ENCODE peak calls at places on chromosomes 13 and 19, in seven cellular contexts. U is IMR-90, V is H9, T is neuronal stem cell, M is mesenchymal stem cell, P is H1, A is trophoblast cell. B is an unnamed sample.

GRCh38 chr19:38932425-38933179 is 1.9 kb downstream of the MRPS12 start:
- DNase-seq in P (no peak), M (peak), U (peak), A (peak), T (no peak), V (peak), B (peak)

GRCh38 chr19:21023901-21024300 is 3.4 kb downstream of the ZNF430 start:
- DNase-seq in M (no peak), U (peak), P (no peak), A (no peak), V (no peak), T (no peak), B (no peak)

GRCh38 chr19:14097532-14098151 is 7.1 kb upstream of the SAMD1 start:
- DNase-seq in T (no peak), P (no peak), V (no peak), A (no peak), U (no peak), M (no peak), B (peak)

GRCh38 chr13:101417043-101417406 is 717 bp upstream of the NALCN start:
- DNase-seq in U (peak), T (no peak), V (no peak), M (peak), P (no peak), A (peak), B (peak)

GRCh38 chr19:34578751-34579150 is 97.2 kb downstream of the WTIP start:
- DNase-seq in V (no peak), M (no peak), T (no peak), P (no peak), U (no peak), A (no peak), B (no peak)

GRCh38 chr13:104764600-104764999 is 1698.4 kb upstream of the SLC10A2 start:
- DNase-seq in M (no peak), P (no peak), A (no peak), U (no peak), V (no peak), T (no peak), B (no peak)

GRCh38 chr19:45657520-45658163 is 10.4 kb upstream of the GIPR start:
- DNase-seq in T (no peak), U (no peak), A (peak), V (no peak), M (peak), P (no peak), B (peak)

GRCh38 chr13:42740753-42741152 is 40.6 kb upstream of the FAM216B start:
- DNase-seq in A (no peak), T (no peak), M (no peak), P (no peak), V (no peak), U (no peak), B (no peak)

GRCh38 chr13:43377955-43378354 is 354.6 kb downstream of the DNAJC15 start:
- DNase-seq in V (no peak), T (no peak), P (no peak), M (no peak), U (peak), A (no peak), B (no peak)

GRCh38 chr19:42249769-42250168 is 5.2 kb downstream of the ERF start:
- DNase-seq in P (no peak), V (no peak), M (no peak), A (no peak), T (no peak), U (no peak), B (no peak)

GRCh38 chr19:47723573-47723923 is 10.3 kb downstream of the EHD2 start:
- DNase-seq in A (peak), T (no peak), U (peak), V (no peak), P (no peak), M (peak), B (peak)
- H2AK5ac ChIP-seq in A (no peak), T (no peak), U (no peak), V (no peak), P (no peak), M (no peak), B (no peak)

GRCh38 chr13:39876258-39876657 is 220.8 kb downstream of the COG6 start:
- DNase-seq in A (peak), V (no peak), P (no peak), M (peak), T (no peak), U (peak), B (peak)

GRCh38 chr13:39874331-39875055 is 219.0 kb downstream of the COG6 start:
- DNase-seq in T (no peak), A (no peak), P (no peak), U (no peak), V (no peak), M (no peak), B (no peak)

GRCh38 chr13:39877134-39877533 is 221.7 kb downstream of the COG6 start:
- DNase-seq in U (no peak), A (no peak), P (no peak), M (no peak), V (no peak), T (no peak), B (no peak)

GRCh38 chr13:39875111-39875510 is 219.6 kb downstream of the COG6 start:
- DNase-seq in P (no peak), V (no peak), A (no peak), T (no peak), M (no peak), U (no peak), B (no peak)

DNA sequence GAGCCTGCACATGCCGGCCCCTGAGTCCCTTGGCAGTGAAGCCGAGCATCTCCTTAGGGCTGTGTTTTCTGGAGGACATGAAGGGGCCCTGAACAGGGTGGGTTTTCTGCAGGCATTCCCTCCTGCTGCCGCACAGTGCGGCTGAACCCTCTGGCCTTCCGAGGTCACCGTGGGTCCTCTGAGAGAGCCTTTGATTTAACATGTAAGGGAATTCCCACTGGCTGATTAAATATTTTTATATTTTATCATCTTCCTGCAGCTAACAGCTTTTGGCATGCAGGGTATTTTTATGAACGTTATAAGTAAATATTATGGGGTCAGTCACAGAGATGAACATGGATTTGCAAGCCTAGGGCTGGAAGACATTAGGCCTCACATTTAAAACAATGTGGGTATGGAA is 220.1 kb downstream of the COG6 start:
- DNase-seq in P (no peak), A (no peak), M (no peak), V (no peak), U (peak), T (no peak), B (no peak)
- H3K23ac ChIP-seq in P (no peak), A (no peak), M (no peak), V (no peak), U (no peak), T (no peak), B (no peak)

GRCh38 chr13:92164822-92165221 is 766.4 kb downstream of the GPC5 start:
- DNase-seq in U (no peak), T (no peak), A (no peak), V (peak), M (no peak), P (no peak), B (peak)
- H2AK5ac ChIP-seq in U (no peak), T (no peak), A (no peak), V (no peak), M (no peak), P (no peak), B (no peak)

GRCh38 chr13:90395348-90395747 is 952.1 kb upstream of the MIR17HG start:
- DNase-seq in A (no peak), P (no peak), M (no peak), V (no peak), T (no peak), U (no peak), B (no peak)

GRCh38 chr13:90396266-90396665 is 951.2 kb upstream of the MIR17HG start:
- DNase-seq in T (no peak), U (no peak), A (no peak), M (no peak), V (no peak), P (no peak), B (peak)

GRCh38 chr13:90393408-90393807 is 954.1 kb upstream of the MIR17HG start:
- DNase-seq in A (no peak), P (no peak), M (no peak), V (no peak), T (no peak), U (no peak), B (no peak)

GRCh38 chr13:90400372-90400771 is 947.1 kb upstream of the MIR17HG start:
- DNase-seq in P (no peak), M (no peak), V (no peak), U (no peak), T (no peak), A (no peak), B (no peak)

GRCh38 chr13:90395846-90396245 is 951.6 kb upstream of the MIR17HG start:
- DNase-seq in U (no peak), A (no peak), M (no peak), P (no peak), V (no peak), T (no peak), B (no peak)
- H3K23ac ChIP-seq in U (no peak), A (no peak), M (no peak), P (no peak), V (no peak), T (no peak), B (no peak)

GRCh38 chr13:41499452-41499851 is 42.1 kb downstream of the RGCC start:
- DNase-seq in T (no peak), P (no peak), M (no peak), V (no peak), A (no peak), U (no peak), B (no peak)

GRCh38 chr13:41497436-41497835 is 40.1 kb downstream of the RGCC start:
- DNase-seq in T (no peak), A (no peak), U (no peak), M (no peak), V (no peak), P (no peak), B (no peak)

GRCh38 chr13:41495044-41495443 is 37.7 kb downstream of the RGCC start:
- DNase-seq in A (no peak), V (no peak), M (no peak), U (no peak), P (no peak), T (no peak), B (no peak)

GRCh38 chr13:41494202-41494601 is 36.9 kb downstream of the RGCC start:
- DNase-seq in P (no peak), M (no peak), A (no peak), V (no peak), T (no peak), U (no peak), B (no peak)

DNA sequence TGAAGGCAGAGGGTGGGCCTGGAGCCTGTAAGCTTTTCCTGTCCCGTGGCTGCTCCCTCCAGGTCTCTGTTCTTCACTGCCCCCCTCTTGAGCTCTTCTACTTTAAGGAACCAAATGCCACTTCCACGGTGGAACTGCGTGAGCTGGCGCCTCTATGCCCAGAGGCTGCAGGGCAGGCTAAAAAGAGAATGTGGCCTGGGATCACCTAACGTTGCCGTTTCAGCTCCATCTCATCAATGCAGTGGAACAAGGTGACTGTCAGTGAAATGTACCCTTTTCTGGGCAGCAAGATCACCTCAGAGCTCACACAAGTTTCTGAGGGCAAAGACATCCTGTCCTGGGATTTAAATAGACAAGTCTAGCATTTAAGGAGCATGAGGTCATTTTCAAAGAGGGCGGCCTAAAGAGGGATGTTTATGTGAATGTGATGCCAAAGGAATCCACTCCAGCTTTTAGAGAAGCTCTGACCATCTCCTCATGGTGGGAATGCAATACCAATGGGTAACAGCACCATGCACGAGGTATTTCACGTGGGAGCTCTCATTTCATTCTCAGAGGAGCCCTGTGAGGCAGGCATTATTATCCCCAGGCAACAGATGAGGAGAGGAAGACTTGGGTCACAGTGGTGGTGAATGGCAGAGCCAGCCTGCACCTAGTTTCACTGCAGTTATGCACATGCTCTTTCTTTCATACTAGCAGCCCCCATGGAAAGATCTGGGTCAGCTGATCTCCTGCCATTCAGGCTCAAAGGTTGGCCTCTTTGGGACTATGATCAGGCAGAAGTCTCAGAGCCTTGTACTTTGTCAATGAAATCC is 39.3 kb downstream of the RGCC start:
- DNase-seq in A (no peak), V (no peak), P (no peak), T (no peak), U (peak), M (peak), B (peak)
- H2AK5ac ChIP-seq in A (no peak), V (no peak), P (no peak), T (no peak), U (peak), M (no peak), B (no peak)

DNA sequence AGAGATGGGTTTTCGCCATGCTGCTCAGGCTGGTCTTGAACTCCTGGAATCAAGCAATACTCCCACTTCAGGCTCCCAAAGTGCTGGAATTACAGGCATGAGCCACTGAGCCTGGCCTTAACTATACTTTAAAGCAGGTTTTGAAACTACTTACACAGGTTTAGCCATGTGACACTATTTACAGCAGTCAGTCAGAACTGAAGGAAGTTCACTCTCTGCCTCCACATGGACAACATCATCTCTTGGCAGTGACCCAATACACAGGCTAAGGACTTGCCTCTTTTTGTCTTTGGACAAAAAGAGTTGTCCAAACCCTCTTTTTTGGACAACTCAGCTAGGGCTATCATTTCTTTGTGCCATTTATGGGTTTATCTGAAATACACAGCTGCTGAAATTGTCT is 89.0 kb upstream of the CLDN10 start:
- DNase-seq in P (no peak), A (no peak), M (no peak), U (no peak), V (no peak), T (no peak), B (no peak)
- H3K23ac ChIP-seq in P (no peak), A (no peak), M (no peak), U (no peak), V (no peak), T (no peak), B (no peak)

B was measured in mesendoderm.